ENCODE peak calls at places on chromosomes 1 and 21, in nine cellular contexts. One of them, this sample, is unnamed. For H3K4me1, the result is how much of the 10 kb centered on the place peaks cover.

GRCh38 chr1:198529414-198529813 is 11.1 kb downstream of the ATP6V1G3 start:
- DNase-seq in endodermal cell: no peak
- DNase-seq in heart right ventricle: no peak
- DNase-seq in esophagus muscularis mucosa: no peak
- DNase-seq in Caco-2: no peak
- DNase-seq in hepatocyte: peak
- DNase-seq in stomach: no peak
- DNase-seq in neural progenitor cell: no peak
- DNase-seq in upper lobe of right lung: no peak
- DNase-seq in this sample: no peak

GRCh38 chr1:230753586-230754251 is 6.5 kb downstream of the CAPN9 start:
- DNase-seq in endodermal cell: peak
- DNase-seq in heart right ventricle: peak
- DNase-seq in esophagus muscularis mucosa: no peak
- DNase-seq in Caco-2: peak
- DNase-seq in hepatocyte: peak
- DNase-seq in stomach: peak
- DNase-seq in neural progenitor cell: peak
- DNase-seq in upper lobe of right lung: peak
- DNase-seq in this sample: no peak

GRCh38 chr1:31224102-31224501 is 15.6 kb downstream of the NKAIN1 start:
- DNase-seq in endodermal cell: no peak
- DNase-seq in heart right ventricle: no peak
- DNase-seq in esophagus muscularis mucosa: no peak
- DNase-seq in Caco-2: no peak
- DNase-seq in hepatocyte: no peak
- DNase-seq in stomach: no peak
- DNase-seq in neural progenitor cell: no peak
- DNase-seq in upper lobe of right lung: no peak
- DNase-seq in this sample: no peak

GRCh38 chr1:181087400-181087901 is 1.0 kb upstream of the IER5 start:
- DNase-seq in endodermal cell: no peak
- DNase-seq in heart right ventricle: no peak
- DNase-seq in esophagus muscularis mucosa: no peak
- DNase-seq in Caco-2: no peak
- DNase-seq in hepatocyte: no peak
- DNase-seq in stomach: no peak
- DNase-seq in neural progenitor cell: no peak
- DNase-seq in upper lobe of right lung: no peak
- DNase-seq in this sample: no peak

GRCh38 chr1:50681931-50682330 is 258.7 kb upstream of the DMRTA2 start:
- DNase-seq in endodermal cell: no peak
- DNase-seq in heart right ventricle: no peak
- DNase-seq in esophagus muscularis mucosa: no peak
- DNase-seq in Caco-2: no peak
- DNase-seq in hepatocyte: no peak
- DNase-seq in stomach: no peak
- DNase-seq in neural progenitor cell: no peak
- DNase-seq in upper lobe of right lung: no peak
- DNase-seq in this sample: no peak

GRCh38 chr1:58727363-58727762 is 27.5 kb upstream of the MYSM1 start:
- DNase-seq in endodermal cell: no peak
- DNase-seq in heart right ventricle: no peak
- DNase-seq in esophagus muscularis mucosa: peak
- DNase-seq in Caco-2: no peak
- DNase-seq in hepatocyte: peak
- DNase-seq in stomach: no peak
- DNase-seq in neural progenitor cell: no peak
- DNase-seq in upper lobe of right lung: no peak
- DNase-seq in this sample: no peak

GRCh38 chr1:184636156-184636448 is 118.6 kb downstream of the EDEM3 start:
- DNase-seq in endodermal cell: no peak
- DNase-seq in heart right ventricle: no peak
- DNase-seq in esophagus muscularis mucosa: no peak
- DNase-seq in Caco-2: no peak
- DNase-seq in hepatocyte: no peak
- DNase-seq in stomach: no peak
- DNase-seq in neural progenitor cell: no peak
- DNase-seq in upper lobe of right lung: no peak
- DNase-seq in this sample: no peak

GRCh38 chr1:95041491-95042165 is 31.1 kb downstream of the ALG14 start:
- DNase-seq in endodermal cell: no peak
- DNase-seq in heart right ventricle: peak
- DNase-seq in esophagus muscularis mucosa: no peak
- DNase-seq in Caco-2: peak
- DNase-seq in hepatocyte: peak
- DNase-seq in stomach: peak
- DNase-seq in neural progenitor cell: peak
- DNase-seq in upper lobe of right lung: no peak
- DNase-seq in this sample: no peak

GRCh38 chr1:92833840-92834239 is 2.0 kb downstream of the RPL5 start:
- DNase-seq in endodermal cell: no peak
- DNase-seq in heart right ventricle: no peak
- DNase-seq in esophagus muscularis mucosa: no peak
- DNase-seq in Caco-2: no peak
- DNase-seq in hepatocyte: no peak
- DNase-seq in stomach: no peak
- DNase-seq in neural progenitor cell: no peak
- DNase-seq in upper lobe of right lung: no peak
- DNase-seq in this sample: no peak

GRCh38 chr1:28578696-28579218 is 13.3 kb upstream of the RAB42 start:
- DNase-seq in endodermal cell: no peak
- DNase-seq in heart right ventricle: no peak
- DNase-seq in esophagus muscularis mucosa: no peak
- DNase-seq in Caco-2: no peak
- DNase-seq in hepatocyte: no peak
- DNase-seq in stomach: no peak
- DNase-seq in neural progenitor cell: no peak
- DNase-seq in upper lobe of right lung: no peak
- DNase-seq in this sample: no peak

GRCh38 chr1:87346130-87346804 is 17.6 kb downstream of the LMO4 start:
- DNase-seq in endodermal cell: no peak
- DNase-seq in heart right ventricle: no peak
- DNase-seq in esophagus muscularis mucosa: no peak
- DNase-seq in Caco-2: no peak
- DNase-seq in hepatocyte: no peak
- DNase-seq in stomach: no peak
- DNase-seq in neural progenitor cell: no peak
- DNase-seq in upper lobe of right lung: no peak
- DNase-seq in this sample: no peak

GRCh38 chr1:21828506-21829210 is 16.6 kb downstream of the LDLRAD2 start:
- DNase-seq in endodermal cell: no peak
- DNase-seq in heart right ventricle: no peak
- DNase-seq in esophagus muscularis mucosa: no peak
- DNase-seq in Caco-2: no peak
- DNase-seq in hepatocyte: no peak
- DNase-seq in stomach: no peak
- DNase-seq in neural progenitor cell: no peak
- DNase-seq in upper lobe of right lung: no peak
- DNase-seq in this sample: peak

GRCh38 chr1:14826172-14826636 is 227.7 kb downstream of the KAZN start:
- DNase-seq in endodermal cell: no peak
- DNase-seq in heart right ventricle: no peak
- DNase-seq in esophagus muscularis mucosa: no peak
- DNase-seq in Caco-2: no peak
- DNase-seq in hepatocyte: peak
- DNase-seq in stomach: no peak
- DNase-seq in neural progenitor cell: no peak
- DNase-seq in upper lobe of right lung: no peak
- DNase-seq in this sample: no peak

GRCh38 chr1:9887070-9887469 is 23.0 kb downstream of the CTNNBIP1 start:
- DNase-seq in endodermal cell: no peak
- DNase-seq in heart right ventricle: no peak
- DNase-seq in esophagus muscularis mucosa: no peak
- DNase-seq in Caco-2: no peak
- DNase-seq in hepatocyte: no peak
- DNase-seq in stomach: no peak
- DNase-seq in neural progenitor cell: no peak
- DNase-seq in upper lobe of right lung: no peak
- DNase-seq in this sample: no peak

GRCh38 chr1:161190962-161191521 is 7.8 kb downstream of the ADAMTS4 start:
- DNase-seq in endodermal cell: peak
- DNase-seq in heart right ventricle: no peak
- DNase-seq in esophagus muscularis mucosa: no peak
- DNase-seq in Caco-2: no peak
- DNase-seq in hepatocyte: no peak
- DNase-seq in stomach: no peak
- DNase-seq in neural progenitor cell: no peak
- DNase-seq in upper lobe of right lung: no peak
- DNase-seq in this sample: peak
- H3K4me1 ChIP-seq in endodermal cell: under half
- H3K4me1 ChIP-seq in heart right ventricle: half or more
- H3K4me1 ChIP-seq in esophagus muscularis mucosa: under half
- H3K4me1 ChIP-seq in Caco-2: under half
- H3K4me1 ChIP-seq in hepatocyte: under half
- H3K4me1 ChIP-seq in stomach: under half
- H3K4me1 ChIP-seq in neural progenitor cell: under half
- H3K4me1 ChIP-seq in upper lobe of right lung: under half
- H3K4me1 ChIP-seq in this sample: under half

GRCh38 chr1:37794372-37795339 is 1.0 kb downstream of the MANEAL start:
- DNase-seq in endodermal cell: peak
- DNase-seq in heart right ventricle: no peak
- DNase-seq in esophagus muscularis mucosa: no peak
- DNase-seq in Caco-2: no peak
- DNase-seq in hepatocyte: no peak
- DNase-seq in stomach: no peak
- DNase-seq in neural progenitor cell: peak
- DNase-seq in upper lobe of right lung: peak
- DNase-seq in this sample: no peak
- TF ChIP-seq CTCF in endodermal cell: no peak
- TF ChIP-seq CTCF in heart right ventricle: no peak
- TF ChIP-seq CTCF in esophagus muscularis mucosa: no peak
- TF ChIP-seq CTCF in Caco-2: peak
- TF ChIP-seq CTCF in hepatocyte: no peak
- TF ChIP-seq CTCF in stomach: no peak
- TF ChIP-seq CTCF in neural progenitor cell: no peak
- TF ChIP-seq CTCF in upper lobe of right lung: no peak
- TF ChIP-seq CTCF in this sample: no peak

GRCh38 chr1:162927421-162927820 is 66.4 kb upstream of the CCDC190 start:
- DNase-seq in endodermal cell: no peak
- DNase-seq in heart right ventricle: no peak
- DNase-seq in esophagus muscularis mucosa: no peak
- DNase-seq in Caco-2: no peak
- DNase-seq in hepatocyte: no peak
- DNase-seq in stomach: no peak
- DNase-seq in neural progenitor cell: no peak
- DNase-seq in upper lobe of right lung: no peak
- DNase-seq in this sample: no peak
- H3K4me1 ChIP-seq in endodermal cell: under half
- H3K4me1 ChIP-seq in heart right ventricle: under half
- H3K4me1 ChIP-seq in esophagus muscularis mucosa: under half
- H3K4me1 ChIP-seq in Caco-2: under half
- H3K4me1 ChIP-seq in hepatocyte: under half
- H3K4me1 ChIP-seq in stomach: under half
- H3K4me1 ChIP-seq in neural progenitor cell: under half
- H3K4me1 ChIP-seq in upper lobe of right lung: under half
- H3K4me1 ChIP-seq in this sample: under half

GRCh38 chr21:28150778-28151177 is 841.9 kb downstream of the LTN1 start:
- DNase-seq in endodermal cell: no peak
- DNase-seq in heart right ventricle: no peak
- DNase-seq in esophagus muscularis mucosa: no peak
- DNase-seq in Caco-2: no peak
- DNase-seq in hepatocyte: no peak
- DNase-seq in stomach: no peak
- DNase-seq in neural progenitor cell: no peak
- DNase-seq in upper lobe of right lung: no peak
- DNase-seq in this sample: no peak

GRCh38 chr21:28152729-28153128 is 839.9 kb downstream of the LTN1 start:
- DNase-seq in endodermal cell: no peak
- DNase-seq in heart right ventricle: no peak
- DNase-seq in esophagus muscularis mucosa: no peak
- DNase-seq in Caco-2: no peak
- DNase-seq in hepatocyte: no peak
- DNase-seq in stomach: no peak
- DNase-seq in neural progenitor cell: no peak
- DNase-seq in upper lobe of right lung: no peak
- DNase-seq in this sample: no peak

GRCh38 chr21:28156590-28156989 is 836.1 kb downstream of the LTN1 start:
- DNase-seq in endodermal cell: no peak
- DNase-seq in heart right ventricle: no peak
- DNase-seq in esophagus muscularis mucosa: no peak
- DNase-seq in Caco-2: no peak
- DNase-seq in hepatocyte: no peak
- DNase-seq in stomach: no peak
- DNase-seq in neural progenitor cell: no peak
- DNase-seq in upper lobe of right lung: no peak
- DNase-seq in this sample: no peak

GRCh38 chr21:28150021-28150420 is 842.7 kb downstream of the LTN1 start:
- DNase-seq in endodermal cell: no peak
- DNase-seq in heart right ventricle: no peak
- DNase-seq in esophagus muscularis mucosa: no peak
- DNase-seq in Caco-2: no peak
- DNase-seq in hepatocyte: no peak
- DNase-seq in stomach: no peak
- DNase-seq in neural progenitor cell: no peak
- DNase-seq in upper lobe of right lung: no peak
- DNase-seq in this sample: no peak

GRCh38 chr21:28154121-28154520 is 838.6 kb downstream of the LTN1 start:
- DNase-seq in endodermal cell: no peak
- DNase-seq in heart right ventricle: no peak
- DNase-seq in esophagus muscularis mucosa: no peak
- DNase-seq in Caco-2: no peak
- DNase-seq in hepatocyte: no peak
- DNase-seq in stomach: no peak
- DNase-seq in neural progenitor cell: no peak
- DNase-seq in upper lobe of right lung: no peak
- DNase-seq in this sample: no peak
- TF ChIP-seq CTCF in endodermal cell: no peak
- TF ChIP-seq CTCF in heart right ventricle: no peak
- TF ChIP-seq CTCF in esophagus muscularis mucosa: no peak
- TF ChIP-seq CTCF in Caco-2: no peak
- TF ChIP-seq CTCF in hepatocyte: no peak
- TF ChIP-seq CTCF in stomach: no peak
- TF ChIP-seq CTCF in neural progenitor cell: no peak
- TF ChIP-seq CTCF in upper lobe of right lung: no peak
- TF ChIP-seq CTCF in this sample: no peak

GRCh38 chr1:156773607-156774006 is 6.3 kb downstream of the PRCC start:
- DNase-seq in endodermal cell: no peak
- DNase-seq in heart right ventricle: no peak
- DNase-seq in esophagus muscularis mucosa: no peak
- DNase-seq in Caco-2: no peak
- DNase-seq in hepatocyte: no peak
- DNase-seq in stomach: no peak
- DNase-seq in neural progenitor cell: no peak
- DNase-seq in upper lobe of right lung: no peak
- DNase-seq in this sample: no peak
- H3K4me1 ChIP-seq in endodermal cell: under half
- H3K4me1 ChIP-seq in heart right ventricle: half or more
- H3K4me1 ChIP-seq in esophagus muscularis mucosa: half or more
- H3K4me1 ChIP-seq in Caco-2: under half
- H3K4me1 ChIP-seq in hepatocyte: under half
- H3K4me1 ChIP-seq in stomach: half or more
- H3K4me1 ChIP-seq in neural progenitor cell: under half
- H3K4me1 ChIP-seq in upper lobe of right lung: under half
- H3K4me1 ChIP-seq in this sample: under half

This sample was measured in kidney.